ENCODE peak calls at places on chromosomes 4 and X, in six cellular contexts. One of them, this sample, is unnamed.

GRCh38 chrX:291411-291901 is 10.3 kb downstream of the PLCXD1 start:
- DNase-seq in right lobe of liver: peak; percentile 50
- DNase-seq in ovary: no peak
- DNase-seq in transverse colon: no peak
- DNase-seq in endothelial cell of umbilical vein: no peak
- DNase-seq in tibial nerve: no peak
- DNase-seq in this sample: peak; percentile 8

GRCh38 chr4:108383157-108383556 is 214.4 kb upstream of the LEF1 start:
- DNase-seq in transverse colon: no peak
- DNase-seq in ovary: no peak
- DNase-seq in right lobe of liver: no peak
- DNase-seq in tibial nerve: no peak
- DNase-seq in endothelial cell of umbilical vein: no peak
- DNase-seq in this sample: no peak

GRCh38 chr4:3729188-3729884 is 36.8 kb upstream of the ADRA2C start:
- DNase-seq in tibial nerve: no peak
- DNase-seq in endothelial cell of umbilical vein: no peak
- DNase-seq in right lobe of liver: no peak
- DNase-seq in transverse colon: no peak
- DNase-seq in ovary: no peak
- DNase-seq in this sample: no peak

GRCh38 chr4:45063701-45064100 is 337.3 kb upstream of the GNPDA2 start:
- DNase-seq in transverse colon: no peak
- DNase-seq in endothelial cell of umbilical vein: no peak
- DNase-seq in right lobe of liver: no peak
- DNase-seq in tibial nerve: no peak
- DNase-seq in ovary: no peak
- DNase-seq in this sample: no peak

GRCh38 chr4:2366252-2367192 is 51.9 kb downstream of the ZFYVE28 start:
- DNase-seq in endothelial cell of umbilical vein: no peak
- DNase-seq in right lobe of liver: peak; percentile 46
- DNase-seq in transverse colon: no peak
- DNase-seq in ovary: no peak
- DNase-seq in tibial nerve: no peak
- DNase-seq in this sample: no peak

GRCh38 chrX:143623657-143624056 is 12.2 kb downstream of the SLITRK4 start:
- DNase-seq in endothelial cell of umbilical vein: no peak
- DNase-seq in ovary: no peak
- DNase-seq in tibial nerve: no peak
- DNase-seq in transverse colon: no peak
- DNase-seq in right lobe of liver: no peak
- DNase-seq in this sample: no peak

GRCh38 chrX:57951666-57952319 is 41.5 kb upstream of the ZXDA start:
- DNase-seq in endothelial cell of umbilical vein: no peak
- DNase-seq in tibial nerve: no peak
- DNase-seq in right lobe of liver: no peak
- DNase-seq in ovary: peak; percentile 19
- DNase-seq in transverse colon: peak; percentile 26
- DNase-seq in this sample: no peak

GRCh38 chrX:11464836-11465458 is 171.7 kb downstream of the AMELX start:
- DNase-seq in endothelial cell of umbilical vein: no peak
- DNase-seq in transverse colon: no peak
- DNase-seq in ovary: no peak
- DNase-seq in right lobe of liver: no peak
- DNase-seq in tibial nerve: no peak
- DNase-seq in this sample: no peak

GRCh38 chr4:8227201-8227770 is 28.2 kb downstream of the SH3TC1 start:
- DNase-seq in right lobe of liver: no peak
- DNase-seq in transverse colon: no peak
- DNase-seq in ovary: no peak
- DNase-seq in endothelial cell of umbilical vein: no peak
- DNase-seq in tibial nerve: no peak
- DNase-seq in this sample: peak; percentile 38

GRCh38 chr4:163554870-163555465 is 60.5 kb downstream of the TMA16 start:
- DNase-seq in ovary: no peak
- DNase-seq in right lobe of liver: no peak
- DNase-seq in tibial nerve: no peak
- DNase-seq in transverse colon: no peak
- DNase-seq in endothelial cell of umbilical vein: peak; percentile 28
- DNase-seq in this sample: no peak

GRCh38 chrX:132231587-132231986 is 12.3 kb upstream of the RAP2C start:
- DNase-seq in tibial nerve: no peak
- DNase-seq in right lobe of liver: no peak
- DNase-seq in ovary: no peak
- DNase-seq in transverse colon: no peak
- DNase-seq in endothelial cell of umbilical vein: no peak
- DNase-seq in this sample: no peak

GRCh38 chr4:141142423-141142822 is 9.2 kb upstream of the RNF150 start:
- DNase-seq in ovary: no peak
- DNase-seq in right lobe of liver: no peak
- DNase-seq in endothelial cell of umbilical vein: no peak
- DNase-seq in tibial nerve: no peak
- DNase-seq in transverse colon: no peak
- DNase-seq in this sample: no peak

GRCh38 chrX:10174051-10174450 is 17.3 kb downstream of the CLCN4 start:
- DNase-seq in transverse colon: no peak
- DNase-seq in tibial nerve: no peak
- DNase-seq in ovary: no peak
- DNase-seq in endothelial cell of umbilical vein: no peak
- DNase-seq in right lobe of liver: no peak
- DNase-seq in this sample: no peak

GRCh38 chrX:14476169-14476568 is 53.2 kb upstream of the GLRA2 start:
- DNase-seq in tibial nerve: peak; percentile 4
- DNase-seq in transverse colon: no peak
- DNase-seq in endothelial cell of umbilical vein: no peak
- DNase-seq in right lobe of liver: no peak
- DNase-seq in ovary: no peak
- DNase-seq in this sample: no peak

DNA sequence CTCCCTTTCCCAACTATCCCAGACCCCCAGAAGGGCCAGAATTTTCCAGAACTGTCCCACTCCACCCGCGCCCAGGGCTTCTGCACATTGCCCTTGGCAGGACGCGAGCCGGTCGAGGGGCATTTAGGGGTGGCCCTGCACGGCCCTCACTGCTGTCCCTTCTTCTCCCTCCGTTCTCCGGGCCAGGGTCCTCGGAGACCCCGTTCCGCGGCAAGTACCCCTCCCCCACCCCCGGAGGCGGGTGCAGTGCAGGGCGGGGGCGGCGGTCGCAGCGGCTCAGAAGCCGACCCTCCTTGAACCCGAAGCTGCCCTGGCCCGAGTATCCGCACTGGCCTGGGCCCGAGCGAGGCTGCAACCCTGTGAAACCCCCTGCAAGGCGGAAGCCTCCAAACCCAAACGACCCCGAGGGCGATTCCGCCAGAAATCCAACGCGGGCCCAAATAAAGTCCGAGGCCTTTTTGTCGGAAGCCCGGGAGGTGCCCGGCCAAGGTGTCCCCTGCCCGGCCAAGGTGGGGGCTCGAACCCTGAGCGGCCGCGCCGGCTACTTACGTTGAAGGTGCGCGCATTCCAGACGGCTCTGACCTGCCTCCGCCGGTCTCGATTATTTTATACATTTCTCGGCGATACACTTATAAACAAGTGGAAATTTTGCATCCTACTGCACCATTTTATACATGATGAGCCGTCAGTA is 53.2 kb upstream of the TMEM33 start:
- DNase-seq in endothelial cell of umbilical vein: no peak
- DNase-seq in right lobe of liver: no peak
- DNase-seq in transverse colon: no peak
- DNase-seq in tibial nerve: no peak
- DNase-seq in ovary: no peak
- DNase-seq in this sample: no peak
- H3K4me3 ChIP-seq in endothelial cell of umbilical vein: no peak overlapping the region
- H3K4me3 ChIP-seq in right lobe of liver: peak overlapping the region; percentile 34
- H3K4me3 ChIP-seq in transverse colon: peak overlapping the region; percentile 6
- H3K4me3 ChIP-seq in tibial nerve: peak overlapping the region; percentile 27
- H3K4me3 ChIP-seq in ovary: peak overlapping the region; percentile 26
- H3K4me3 ChIP-seq in this sample: no peak overlapping the region

GRCh38 chr4:1026115-1026514 is 14.7 kb downstream of the FGFRL1 start:
- DNase-seq in endothelial cell of umbilical vein: no peak
- DNase-seq in ovary: no peak
- DNase-seq in right lobe of liver: peak; percentile 77
- DNase-seq in transverse colon: peak; percentile 68
- DNase-seq in tibial nerve: no peak
- DNase-seq in this sample: peak; percentile 72

GRCh38 chr4:1028574-1029220 is 17.3 kb downstream of the FGFRL1 start:
- DNase-seq in tibial nerve: no peak
- DNase-seq in ovary: no peak
- DNase-seq in transverse colon: no peak
- DNase-seq in right lobe of liver: no peak
- DNase-seq in endothelial cell of umbilical vein: no peak
- DNase-seq in this sample: no peak

GRCh38 chr4:1029536-1029935 is 18.1 kb downstream of the FGFRL1 start:
- DNase-seq in ovary: no peak
- DNase-seq in right lobe of liver: no peak
- DNase-seq in endothelial cell of umbilical vein: no peak
- DNase-seq in transverse colon: no peak
- DNase-seq in tibial nerve: no peak
- DNase-seq in this sample: no peak

GRCh38 chr4:1027916-1028240 is 16.5 kb downstream of the FGFRL1 start:
- DNase-seq in tibial nerve: no peak
- DNase-seq in ovary: no peak
- DNase-seq in transverse colon: no peak
- DNase-seq in endothelial cell of umbilical vein: no peak
- DNase-seq in right lobe of liver: no peak
- DNase-seq in this sample: no peak

DNA sequence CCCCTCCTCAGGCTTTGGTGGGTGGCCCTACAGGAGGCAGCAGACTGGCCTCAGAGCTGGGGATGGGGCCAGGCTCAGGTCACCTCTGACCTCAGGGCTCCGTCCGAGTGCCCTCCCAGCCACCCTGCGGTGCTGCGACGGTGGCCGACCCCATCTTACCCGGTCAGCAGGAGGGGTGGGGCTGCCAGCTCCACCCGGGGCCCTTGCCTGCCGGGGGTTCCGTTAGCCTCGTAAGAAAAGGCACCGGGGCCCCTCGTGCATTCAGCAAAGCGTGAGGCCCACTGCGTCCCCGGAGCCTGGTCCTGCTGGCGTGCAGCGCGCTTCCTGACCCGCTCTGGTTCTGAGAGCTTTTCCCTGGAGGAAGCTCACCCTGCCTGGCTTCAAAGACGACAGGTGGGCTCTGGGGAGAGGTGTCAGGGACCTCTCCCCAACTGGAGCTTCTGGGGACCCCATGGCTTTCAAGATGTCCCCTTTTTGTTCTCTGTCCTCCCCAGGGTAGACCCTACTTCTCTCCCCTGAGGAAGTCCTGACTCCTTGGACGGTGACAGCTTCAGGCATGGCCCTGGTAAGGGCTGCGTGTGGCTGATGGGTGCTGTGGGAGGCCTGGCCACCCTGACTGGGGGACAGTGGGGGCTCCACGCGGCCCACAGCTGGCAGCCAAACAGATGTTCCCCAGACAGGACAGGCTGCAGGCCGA is 15.9 kb downstream of the FGFRL1 start:
- DNase-seq in endothelial cell of umbilical vein: no peak
- DNase-seq in transverse colon: no peak
- DNase-seq in ovary: no peak
- DNase-seq in right lobe of liver: no peak
- DNase-seq in tibial nerve: no peak
- DNase-seq in this sample: no peak
- TF ChIP-seq POLR2A in endothelial cell of umbilical vein: no peak
- TF ChIP-seq POLR2A in transverse colon: no peak
- TF ChIP-seq POLR2A in ovary: no peak
- TF ChIP-seq POLR2A in right lobe of liver: no peak
- TF ChIP-seq POLR2A in tibial nerve: no peak
- TF ChIP-seq POLR2A in this sample: no peak

GRCh38 chrX:119684916-119685224 is 8.1 kb downstream of the SEPTIN6 start:
- DNase-seq in ovary: no peak
- DNase-seq in endothelial cell of umbilical vein: no peak
- DNase-seq in tibial nerve: no peak
- DNase-seq in transverse colon: no peak
- DNase-seq in right lobe of liver: no peak
- DNase-seq in this sample: no peak
- H3K4me3 ChIP-seq in ovary: no peak overlapping the region
- H3K4me3 ChIP-seq in endothelial cell of umbilical vein: no peak overlapping the region
- H3K4me3 ChIP-seq in tibial nerve: no peak overlapping the region
- H3K4me3 ChIP-seq in transverse colon: no peak overlapping the region
- H3K4me3 ChIP-seq in right lobe of liver: no peak overlapping the region
- H3K4me3 ChIP-seq in this sample: no peak overlapping the region

GRCh38 chr4:52715255-52715897 is 35.8 kb downstream of the ERVMER34-1 start:
- DNase-seq in endothelial cell of umbilical vein: no peak
- DNase-seq in right lobe of liver: no peak
- DNase-seq in tibial nerve: no peak
- DNase-seq in ovary: no peak
- DNase-seq in transverse colon: no peak
- DNase-seq in this sample: no peak
- TF ChIP-seq POLR2A in endothelial cell of umbilical vein: peak; percentile 44
- TF ChIP-seq POLR2A in right lobe of liver: no peak
- TF ChIP-seq POLR2A in tibial nerve: no peak
- TF ChIP-seq POLR2A in ovary: no peak
- TF ChIP-seq POLR2A in transverse colon: no peak
- TF ChIP-seq POLR2A in this sample: no peak

GRCh38 chr4:7131498-7132031 is 60.8 kb upstream of the SORCS2 start:
- DNase-seq in tibial nerve: no peak
- DNase-seq in ovary: no peak
- DNase-seq in transverse colon: no peak
- DNase-seq in endothelial cell of umbilical vein: no peak
- DNase-seq in right lobe of liver: no peak
- DNase-seq in this sample: no peak
- H3K4me3 ChIP-seq in tibial nerve: no peak overlapping the region
- H3K4me3 ChIP-seq in ovary: no peak overlapping the region
- H3K4me3 ChIP-seq in transverse colon: no peak overlapping the region
- H3K4me3 ChIP-seq in endothelial cell of umbilical vein: no peak overlapping the region
- H3K4me3 ChIP-seq in right lobe of liver: no peak overlapping the region
- H3K4me3 ChIP-seq in this sample: no peak overlapping the region

GRCh38 chrX:18643243-18643642 is 28.7 kb downstream of the RS1 start:
- DNase-seq in endothelial cell of umbilical vein: no peak
- DNase-seq in ovary: no peak
- DNase-seq in tibial nerve: no peak
- DNase-seq in transverse colon: no peak
- DNase-seq in right lobe of liver: no peak
- DNase-seq in this sample: no peak

GRCh38 chrX:18640686-18641085 is 31.2 kb downstream of the RS1 start:
- DNase-seq in transverse colon: no peak
- DNase-seq in tibial nerve: no peak
- DNase-seq in endothelial cell of umbilical vein: no peak
- DNase-seq in right lobe of liver: no peak
- DNase-seq in ovary: no peak
- DNase-seq in this sample: no peak

GRCh38 chrX:18639280-18639679 is 32.6 kb downstream of the RS1 start:
- DNase-seq in endothelial cell of umbilical vein: no peak
- DNase-seq in right lobe of liver: no peak
- DNase-seq in tibial nerve: no peak
- DNase-seq in ovary: no peak
- DNase-seq in transverse colon: no peak
- DNase-seq in this sample: no peak

GRCh38 chrX:18638397-18638796 is 33.5 kb downstream of the RS1 start:
- DNase-seq in right lobe of liver: no peak
- DNase-seq in transverse colon: no peak
- DNase-seq in endothelial cell of umbilical vein: no peak
- DNase-seq in tibial nerve: no peak
- DNase-seq in ovary: no peak
- DNase-seq in this sample: no peak

GRCh38 chrX:18643853-18644252 is 28.1 kb downstream of the RS1 start:
- DNase-seq in tibial nerve: no peak
- DNase-seq in right lobe of liver: no peak
- DNase-seq in transverse colon: no peak
- DNase-seq in endothelial cell of umbilical vein: no peak
- DNase-seq in ovary: no peak
- DNase-seq in this sample: no peak
- TF ChIP-seq POLR2A in tibial nerve: no peak
- TF ChIP-seq POLR2A in right lobe of liver: no peak
- TF ChIP-seq POLR2A in transverse colon: no peak
- TF ChIP-seq POLR2A in endothelial cell of umbilical vein: no peak
- TF ChIP-seq POLR2A in ovary: no peak
- TF ChIP-seq POLR2A in this sample: no peak

This sample was measured in body of pancreas.